ENCODE peak calls at places on chromosome 18, in six cellular contexts. X is prostate gland, H is dorsolateral prefrontal cortex, Z is ovary, B is gastrocnemius medialis, C is choroid plexus epithelial cell. D is an unnamed sample.

GRCh38 chr18:28248653-28249052 is 71.7 kb upstream of the CDH2 start:
- DNase-seq in X (no peak), H (no peak), Z (no peak), B (no peak), C (no peak), D (no peak)

GRCh38 chr18:76493213-76494107 is 1.6 kb downstream of the ZNF516 start:
- DNase-seq in X (no peak), H (no peak), Z (peak; percentile 56), B (no peak), C (peak; percentile 48), D (peak; percentile 50)

GRCh38 chr18:68489018-68489792 is 225.7 kb downstream of the TMX3 start:
- DNase-seq in X (no peak), H (no peak), Z (no peak), B (no peak), C (no peak), D (peak; percentile 30)

GRCh38 chr18:39462436-39462835 is 1896.8 kb upstream of the CELF4 start:
- DNase-seq in X (no peak), H (no peak), Z (no peak), B (no peak), C (peak; percentile 67), D (peak; percentile 88)

GRCh38 chr18:57839942-57840381 is 36.8 kb upstream of the ATP8B1 start:
- DNase-seq in X (no peak), H (no peak), Z (no peak), B (no peak), C (peak; percentile 77), D (peak; percentile 85)

GRCh38 chr18:80203243-80203642 is 44.1 kb downstream of the PARD6G start:
- DNase-seq in X (no peak), H (no peak), Z (no peak), B (no peak), C (no peak), D (no peak)

GRCh38 chr18:74841248-74841647 is 243.6 kb downstream of the ZNF407 start:
- DNase-seq in X (no peak), H (no peak), Z (no peak), B (no peak), C (peak; percentile 13), D (no peak)

GRCh38 chr18:475202-475624 is 25.3 kb downstream of the COLEC12 start:
- DNase-seq in X (peak; percentile 13), H (no peak), Z (no peak), B (no peak), C (peak; percentile 63), D (no peak)

GRCh38 chr18:32891797-32892196 is 119.0 kb upstream of the KLHL14 start:
- DNase-seq in X (no peak), H (no peak), Z (no peak), B (no peak), C (peak; percentile 9), D (peak; percentile 13)

GRCh38 chr18:24991661-24992060 is 360.3 kb downstream of the ZNF521 start:
- DNase-seq in X (no peak), H (no peak), Z (no peak), B (no peak), C (no peak), D (no peak)

GRCh38 chr18:59690216-59691045 is 6.8 kb downstream of the CCBE1 start:
- DNase-seq in X (no peak), H (no peak), Z (no peak), B (no peak), C (no peak), D (no peak)

GRCh38 chr18:24736686-24737085 is 276.2 kb downstream of the HRH4 start:
- DNase-seq in X (no peak), H (no peak), Z (no peak), B (no peak), C (no peak), D (peak; percentile 39)

GRCh38 chr18:79538635-79539034 is 141.0 kb upstream of the CTDP1 start:
- DNase-seq in X (no peak), H (no peak), Z (no peak), B (no peak), C (no peak), D (no peak)

GRCh38 chr18:76647322-76647721 is 152.3 kb upstream of the ZNF516 start:
- DNase-seq in X (no peak), H (no peak), Z (no peak), B (no peak), C (no peak), D (no peak)

GRCh38 chr18:57863706-57864105 is 60.6 kb upstream of the ATP8B1 start:
- DNase-seq in X (no peak), H (no peak), Z (no peak), B (no peak), C (no peak), D (peak; percentile 51)

GRCh38 chr18:61896767-61897166 is 4.0 kb upstream of the RNF152 start:
- DNase-seq in X (peak; percentile 84), H (no peak), Z (no peak), B (no peak), C (peak; percentile 58), D (peak; percentile 97)

GRCh38 chr18:11119962-11120361 is 29.4 kb downstream of the PIEZO2 start:
- DNase-seq in X (no peak), H (no peak), Z (no peak), B (no peak), C (peak; percentile 31), D (no peak)

GRCh38 chr18:10252952-10253680 is 201.3 kb upstream of the APCDD1 start:
- DNase-seq in X (no peak), H (no peak), Z (no peak), B (no peak), C (no peak), D (no peak)

GRCh38 chr18:35089382-35089781 is 48.2 kb downstream of the MAPRE2 start:
- DNase-seq in X (no peak), H (no peak), Z (no peak), B (no peak), C (peak; percentile 31), D (no peak)

GRCh38 chr18:26088482-26088881 is 1.9 kb downstream of the SS18 start:
- DNase-seq in X (no peak), H (no peak), Z (no peak), B (no peak), C (peak; percentile 12), D (peak; percentile 19)

GRCh38 chr18:26089247-26090129 is 925 bp downstream of the SS18 start:
- DNase-seq in X (peak; percentile 12), H (no peak), Z (no peak), B (no peak), C (peak; percentile 51), D (peak; percentile 51)

GRCh38 chr18:26091047-26091630 is 726 bp upstream of the SS18 start:
- DNase-seq in X (no peak), H (no peak), Z (no peak), B (peak; percentile 25), C (no peak), D (no peak)

GRCh38 chr18:26086959-26087358 is 3.5 kb downstream of the SS18 start:
- DNase-seq in X (no peak), H (no peak), Z (no peak), B (no peak), C (no peak), D (no peak)

GRCh38 chr18:26090130-26091046 is at the start of gene SS18:
- DNase-seq in X (peak; percentile 92), H (peak; percentile 81), Z (peak; percentile 96), B (peak; percentile 81), C (peak; percentile 96), D (peak; percentile 94)
- TF ChIP-seq CTCF in X (no peak), H (no peak), Z (no peak), B (peak; percentile 9), C (no peak), D (no peak)

GRCh38 chr18:2188258-2188657 is 383.0 kb downstream of the METTL4 start:
- DNase-seq in X (no peak), H (no peak), Z (no peak), B (no peak), C (no peak), D (no peak)

GRCh38 chr18:2191180-2191790 is 380.0 kb downstream of the METTL4 start:
- DNase-seq in X (no peak), H (no peak), Z (no peak), B (no peak), C (no peak), D (peak; percentile 63)

GRCh38 chr18:2192562-2192961 is 378.7 kb downstream of the METTL4 start:
- DNase-seq in X (no peak), H (no peak), Z (no peak), B (no peak), C (no peak), D (peak; percentile 22)

GRCh38 chr18:2183432-2183831 is 387.9 kb downstream of the METTL4 start:
- DNase-seq in X (no peak), H (no peak), Z (no peak), B (no peak), C (no peak), D (no peak)

DNA sequence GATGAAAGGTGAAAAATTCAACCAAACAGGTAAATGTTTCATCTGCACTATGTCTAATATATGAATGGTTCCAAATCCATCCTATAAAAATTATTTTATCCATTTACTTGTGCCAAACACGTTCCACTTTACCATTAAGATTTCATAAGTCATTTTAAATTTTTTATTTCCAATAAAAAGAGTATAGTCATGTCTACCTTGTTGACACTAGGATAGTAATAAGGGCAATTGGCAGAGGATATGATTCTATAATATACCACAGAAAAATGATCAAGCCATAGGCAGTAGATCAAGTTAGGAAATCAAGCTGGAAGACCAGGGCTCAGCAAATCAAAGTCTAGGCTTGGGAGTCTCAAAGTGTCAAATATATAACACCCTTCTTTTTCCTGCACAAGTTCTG is 384.3 kb downstream of the METTL4 start:
- DNase-seq in X (no peak), H (no peak), Z (no peak), B (no peak), C (no peak), D (no peak)
- H3K4me3 ChIP-seq in X (no peak overlapping the region), H (no peak overlapping the region), Z (no peak overlapping the region), B (no peak overlapping the region), C (no peak overlapping the region), D (no peak overlapping the region)

DNA sequence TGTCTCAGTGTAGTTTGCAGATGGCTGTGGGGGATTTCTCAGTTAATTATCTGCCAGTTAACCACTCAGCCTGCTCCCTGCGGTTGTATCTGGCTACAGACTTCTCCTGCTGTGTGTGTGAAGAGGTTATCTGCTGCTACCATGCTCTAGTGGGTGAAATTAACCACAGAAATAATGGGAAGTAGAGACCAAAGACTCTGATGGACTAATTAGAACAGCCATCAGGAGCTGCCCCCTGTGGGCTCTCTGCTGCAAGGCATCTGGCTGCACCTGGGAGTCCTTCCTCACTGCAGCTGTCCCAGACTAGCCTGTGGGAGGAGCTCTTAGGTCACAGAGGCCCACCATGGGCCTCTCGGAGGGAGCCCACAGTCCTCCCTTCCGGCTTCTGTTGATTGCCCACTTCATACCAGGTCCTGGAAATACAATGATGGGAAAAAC is 66.6 kb downstream of the CTIF start:
- DNase-seq in X (no peak), H (no peak), Z (no peak), B (no peak), C (peak; percentile 74), D (peak; percentile 34)
- TF ChIP-seq CTCF in X (no peak), H (peak; percentile 56), Z (no peak), B (no peak), C (peak; percentile 72), D (peak; percentile 33)

GRCh38 chr18:12312936-12313335 is 4.9 kb downstream of the TUBB6 start:
- DNase-seq in X (no peak), H (no peak), Z (no peak), B (no peak), C (no peak), D (no peak)

GRCh38 chr18:12315911-12316310 is 7.9 kb downstream of the TUBB6 start:
- DNase-seq in X (no peak), H (no peak), Z (no peak), B (no peak), C (no peak), D (no peak)

GRCh38 chr18:12314586-12315305 is 6.7 kb downstream of the TUBB6 start:
- DNase-seq in X (no peak), H (no peak), Z (no peak), B (no peak), C (no peak), D (no peak)

GRCh38 chr18:12315481-12315880 is 7.4 kb downstream of the TUBB6 start:
- DNase-seq in X (no peak), H (no peak), Z (no peak), B (no peak), C (no peak), D (no peak)

GRCh38 chr18:12313530-12314245 is 5.6 kb downstream of the TUBB6 start:
- DNase-seq in X (no peak), H (no peak), Z (no peak), B (no peak), C (no peak), D (no peak)
- H3K4me3 ChIP-seq in X (no peak overlapping the region), H (no peak overlapping the region), Z (no peak overlapping the region), B (no peak overlapping the region), C (no peak overlapping the region), D (no peak overlapping the region)